ENCODE peak calls at places on chromosome 13, in five cellular contexts. X, F, B, U and H are unnamed samples.

GRCh38 chr13:96730676-96731075 is 263.6 kb downstream of the OXGR1 start:
- DNase-seq in X (no peak), U (no peak), F (no peak), B (no peak), H (no peak)

GRCh38 chr13:67120872-67121531 is 109.1 kb downstream of the PCDH9 start:
- DNase-seq in B (no peak), X (no peak), F (no peak), U (peak), H (peak)

GRCh38 chr13:38871275-38871674 is 119.4 kb downstream of the STOML3 start:
- DNase-seq in F (no peak), X (no peak), U (no peak), B (no peak), H (no peak)

GRCh38 chr13:28173793-28174192 is 35.4 kb downstream of the PAN3 start:
- DNase-seq in X (no peak), F (no peak), U (peak), B (no peak), H (peak)

GRCh38 chr13:35784286-35784951 is 307.9 kb upstream of the MAB21L1 start:
- DNase-seq in B (no peak), F (no peak), X (no peak), U (no peak), H (no peak)

GRCh38 chr13:59829690-59830089 is 334.0 kb downstream of the DIAPH3 start:
- DNase-seq in U (no peak), F (no peak), B (no peak), X (no peak), H (no peak)

GRCh38 chr13:109517516-109517915 is 268.9 kb downstream of the IRS2 start:
- DNase-seq in F (no peak), X (no peak), B (no peak), U (no peak), H (no peak)

GRCh38 chr13:60642552-60642951 is 245.5 kb downstream of the TDRD3 start:
- DNase-seq in X (no peak), B (no peak), U (no peak), F (no peak), H (no peak)

GRCh38 chr13:102847272-102848234 is 1.7 kb downstream of the ERCC5 start:
- DNase-seq in B (no peak), F (peak), U (no peak), X (peak), H (peak)

GRCh38 chr13:28730762-28731161 is 12.0 kb upstream of the SLC46A3 start:
- DNase-seq in B (no peak), U (no peak), F (no peak), X (no peak), H (no peak)

GRCh38 chr13:98476106-98476505 is 100.8 kb downstream of the STK24 start:
- DNase-seq in F (no peak), U (no peak), X (no peak), B (peak), H (no peak)

GRCh38 chr13:49240017-49240416 is 7.7 kb upstream of the CDADC1 start:
- DNase-seq in F (no peak), B (no peak), X (peak), U (no peak), H (peak)

GRCh38 chr13:33940898-33941297 is 122.9 kb downstream of the RFC3 start:
- DNase-seq in F (no peak), B (no peak), U (peak), X (no peak), H (peak)

GRCh38 chr13:39422845-39423565 is 180.0 kb downstream of the LHFPL6 start:
- DNase-seq in U (no peak), X (no peak), F (no peak), B (no peak), H (peak)

GRCh38 chr13:46310066-46310465 is 77.0 kb downstream of the RUBCNL start:
- DNase-seq in X (no peak), F (no peak), U (no peak), B (no peak), H (no peak)

GRCh38 chr13:49063526-49063925 is 87.8 kb downstream of the FNDC3A start:
- DNase-seq in X (no peak), B (no peak), F (no peak), U (peak), H (no peak)

GRCh38 chr13:95535243-95535642 is 17.3 kb upstream of the CLDN10 start:
- DNase-seq in X (peak), F (no peak), B (no peak), U (peak), H (peak)

GRCh38 chr13:95536629-95537241 is 15.8 kb upstream of the CLDN10 start:
- DNase-seq in U (no peak), X (peak), B (no peak), F (peak), H (peak)

GRCh38 chr13:33169273-33169980 is 116.1 kb downstream of the STARD13 start:
- DNase-seq in B (no peak), U (peak), X (no peak), F (no peak), H (peak)

GRCh38 chr13:22055259-22055658 is 384.4 kb downstream of the FGF9 start:
- DNase-seq in B (no peak), X (no peak), U (no peak), F (no peak), H (no peak)

GRCh38 chr13:101631403-101631802 is 178.9 kb downstream of the ITGBL1 start:
- DNase-seq in X (no peak), F (no peak), B (no peak), U (no peak), H (no peak)

GRCh38 chr13:63184693-63185092 is 1769.0 kb upstream of the PCDH20 start:
- DNase-seq in F (no peak), U (peak), X (no peak), B (no peak), H (no peak)

GRCh38 chr13:78700121-78700910 is 41.4 kb upstream of the OBI1 start:
- DNase-seq in X (no peak), F (no peak), B (no peak), U (no peak), H (no peak)

GRCh38 chr13:33953203-33953602 is 135.3 kb downstream of the RFC3 start:
- DNase-seq in F (no peak), X (no peak), U (no peak), B (no peak), H (peak)

GRCh38 chr13:22594041-22594440 is 586.7 kb upstream of the SGCG start:
- DNase-seq in B (no peak), X (peak), F (no peak), U (no peak), H (no peak)

GRCh38 chr13:112859817-112860190 is 109.2 kb upstream of the MCF2L start:
- DNase-seq in F (no peak), U (no peak), B (no peak), X (no peak), H (peak)

GRCh38 chr13:22012676-22013075 is 341.8 kb downstream of the FGF9 start:
- DNase-seq in X (no peak), F (peak), B (no peak), U (no peak), H (peak)

GRCh38 chr13:94323746-94324408 is 155.6 kb downstream of the DCT start:
- DNase-seq in X (no peak), B (no peak), U (no peak), F (no peak), H (no peak)

GRCh38 chr13:27125357-27126282 is 46.0 kb downstream of the USP12 start:
- DNase-seq in X (no peak), F (peak), U (peak), B (no peak), H (peak)

GRCh38 chr13:32206097-32206740 is 108.9 kb downstream of the ZAR1L start:
- DNase-seq in F (no peak), B (no peak), U (no peak), X (peak), H (peak)

GRCh38 chr13:66926200-66926850 is 303.8 kb downstream of the PCDH9 start:
- DNase-seq in F (no peak), U (no peak), B (no peak), X (no peak), H (no peak)

GRCh38 chr13:24921003-24921402 is 157.0 kb downstream of the RNF17 start:
- DNase-seq in F (no peak), U (no peak), B (no peak), X (no peak), H (no peak)

GRCh38 chr13:111904701-111905608 is 162.0 kb upstream of the SOX1 start:
- DNase-seq in X (no peak), B (no peak), U (no peak), F (no peak), H (no peak)

GRCh38 chr13:20058476-20058875 is 99.9 kb downstream of the ZMYM2 start:
- DNase-seq in U (no peak), F (no peak), X (no peak), B (no peak), H (no peak)

GRCh38 chr13:66543780-66544179 is 686.4 kb downstream of the PCDH9 start:
- DNase-seq in B (no peak), F (no peak), X (no peak), U (no peak), H (no peak)